ENCODE peak calls at places on chromosomes 13 and 19, in four cellular contexts. G is GM20000, B is coronary artery, H is heart right ventricle. E is an unnamed sample.
A peak's percentile ranks its signal among the peaks of the same experiment; 100 is the strongest.

GRCh38 chr19:709196-709964 is 645 bp downstream of the PALM start:
- DNase-seq in G (no peak), B (no peak), H (no peak), E (no peak)

GRCh38 chr19:33413426-33413725 is 39.9 kb downstream of the CEBPG start:
- DNase-seq in G (no peak), B (no peak), H (no peak), E (no peak)

GRCh38 chr19:7947939-7948338 is 4.5 kb upstream of the TIMM44 start:
- DNase-seq in G (no peak), B (no peak), H (no peak), E (no peak)

GRCh38 chr13:41694902-41695301 is 237.6 kb downstream of the RGCC start:
- DNase-seq in G (peak; percentile 24), B (peak; percentile 79), H (peak; percentile 80), E (no peak)

GRCh38 chr13:73740681-73741080 is 393.5 kb downstream of the KLF12 start:
- DNase-seq in G (no peak), B (no peak), H (peak; percentile 13), E (no peak)

GRCh38 chr13:110336108-110336507 is 29.0 kb downstream of the COL4A2 start:
- DNase-seq in G (no peak), B (no peak), H (no peak), E (no peak)

GRCh38 chr13:93037780-93038179 is 188.8 kb upstream of the GPC6 start:
- DNase-seq in G (no peak), B (no peak), H (no peak), E (no peak)

GRCh38 chr13:91406619-91407018 is 8.2 kb downstream of the GPC5 start:
- DNase-seq in G (peak; percentile 43), B (no peak), H (no peak), E (peak; percentile 47)

GRCh38 chr19:46608581-46609345 is 7.6 kb downstream of the CALM3 start:
- DNase-seq in G (peak; percentile 2), B (no peak), H (no peak), E (peak; percentile 6)

GRCh38 chr19:18470153-18470552 is 32.2 kb upstream of the ISYNA1 start:
- DNase-seq in G (peak; percentile 48), B (no peak), H (no peak), E (peak; percentile 63)

GRCh38 chr19:16889883-16890460 is 1.2 kb downstream of the F2RL3 start:
- DNase-seq in G (no peak), B (no peak), H (no peak), E (no peak)

GRCh38 chr13:32426191-32426980 is 1.5 kb downstream of the N4BP2L1 start:
- DNase-seq in G (peak; percentile 77), B (no peak), H (no peak), E (peak; percentile 76)

GRCh38 chr19:38209671-38210457 is 14.2 kb downstream of the DPF1 start:
- DNase-seq in G (no peak), B (no peak), H (peak; percentile 75), E (no peak)

GRCh38 chr13:46405457-46405856 is 18.4 kb upstream of the RUBCNL start:
- DNase-seq in G (no peak), B (no peak), H (no peak), E (peak; percentile 0)

GRCh38 chr13:46402178-46402577 is 15.1 kb upstream of the RUBCNL start:
- DNase-seq in G (no peak), B (no peak), H (no peak), E (no peak)

GRCh38 chr13:46404732-46405097 is 17.7 kb upstream of the RUBCNL start:
- DNase-seq in G (no peak), B (no peak), H (no peak), E (no peak)

GRCh38 chr13:46401432-46401831 is 14.4 kb upstream of the RUBCNL start:
- DNase-seq in G (no peak), B (no peak), H (no peak), E (no peak)

GRCh38 chr13:46403851-46404731 is 17.0 kb upstream of the RUBCNL start:
- DNase-seq in G (no peak), B (no peak), H (no peak), E (peak; percentile 1)
- TF ChIP-seq CTCF in G (no peak), B (no peak), H (no peak), E (no peak)

GRCh38 chr19:35741216-35741541 is 1.1 kb downstream of the IGFLR1 start:
- DNase-seq in G (no peak), B (no peak), H (no peak), E (no peak)
- TF ChIP-seq CTCF in G (no peak), B (no peak), H (no peak), E (no peak)

GRCh38 chr19:2524840-2525723 is 49.2 kb downstream of the GADD45B start:
- DNase-seq in G (no peak), B (no peak), H (no peak), E (no peak)

GRCh38 chr19:2524361-2524839 is 48.5 kb downstream of the GADD45B start:
- DNase-seq in G (no peak), B (no peak), H (no peak), E (no peak)

GRCh38 chr19:2527171-2527570 is 51.2 kb downstream of the GADD45B start:
- DNase-seq in G (no peak), B (no peak), H (no peak), E (no peak)

GRCh38 chr19:2527716-2528115 is 51.8 kb downstream of the GADD45B start:
- DNase-seq in G (no peak), B (no peak), H (no peak), E (no peak)

GRCh38 chr19:2523630-2524311 is 47.8 kb downstream of the GADD45B start:
- DNase-seq in G (no peak), B (no peak), H (no peak), E (no peak)
- TF ChIP-seq CTCF in G (no peak), B (no peak), H (no peak), E (no peak)

DNA sequence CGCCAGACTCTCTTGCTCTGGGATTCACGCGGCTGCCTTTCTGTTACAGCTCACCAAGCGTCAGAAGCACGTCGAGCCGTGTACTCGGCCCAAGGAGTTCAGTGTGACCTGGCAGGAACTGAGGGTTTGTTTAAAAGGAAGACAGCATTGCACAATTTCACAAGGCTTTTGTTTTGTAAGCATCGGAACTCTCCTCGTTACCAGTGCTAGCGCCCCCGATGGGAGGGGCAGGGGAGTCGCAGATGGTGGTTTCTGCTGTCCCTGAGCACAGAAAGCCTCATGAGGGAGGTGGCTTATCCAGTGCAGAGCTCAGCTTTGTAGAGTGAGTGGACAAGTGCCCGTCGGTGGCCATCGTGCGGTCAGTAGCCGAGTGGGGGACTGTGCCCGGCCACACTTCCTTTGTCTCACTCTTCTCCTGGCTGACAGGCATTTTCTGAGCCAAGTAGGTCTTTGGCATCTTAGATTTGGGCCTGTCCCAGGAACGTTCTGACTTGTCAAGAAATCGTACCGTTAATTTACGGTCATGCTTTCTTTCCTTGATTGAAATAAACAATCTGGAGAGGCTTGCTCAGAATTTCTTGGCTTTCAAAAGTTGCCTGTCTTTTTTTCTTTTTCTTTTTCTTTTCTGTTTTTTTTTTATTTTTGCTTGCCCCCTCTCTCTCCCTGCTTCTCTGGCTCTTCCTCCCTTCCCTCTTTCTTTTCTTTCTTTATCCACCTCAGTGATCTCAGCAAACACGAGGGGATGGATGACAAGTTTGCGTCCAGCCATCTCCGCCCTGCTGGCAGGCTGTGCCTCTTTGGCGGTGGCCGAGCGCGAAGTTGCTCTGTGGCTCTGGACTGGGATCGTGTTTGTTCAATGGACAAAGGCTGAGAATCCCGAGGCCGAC is 7.7 kb downstream of the KDM4B start:
- DNase-seq in G (peak; percentile 64), B (peak; percentile 83), H (peak; percentile 57), E (no peak)
- TF ChIP-seq CTCF in G (peak; percentile 26), B (no peak), H (peak; percentile 58), E (peak; percentile 4)

DNA sequence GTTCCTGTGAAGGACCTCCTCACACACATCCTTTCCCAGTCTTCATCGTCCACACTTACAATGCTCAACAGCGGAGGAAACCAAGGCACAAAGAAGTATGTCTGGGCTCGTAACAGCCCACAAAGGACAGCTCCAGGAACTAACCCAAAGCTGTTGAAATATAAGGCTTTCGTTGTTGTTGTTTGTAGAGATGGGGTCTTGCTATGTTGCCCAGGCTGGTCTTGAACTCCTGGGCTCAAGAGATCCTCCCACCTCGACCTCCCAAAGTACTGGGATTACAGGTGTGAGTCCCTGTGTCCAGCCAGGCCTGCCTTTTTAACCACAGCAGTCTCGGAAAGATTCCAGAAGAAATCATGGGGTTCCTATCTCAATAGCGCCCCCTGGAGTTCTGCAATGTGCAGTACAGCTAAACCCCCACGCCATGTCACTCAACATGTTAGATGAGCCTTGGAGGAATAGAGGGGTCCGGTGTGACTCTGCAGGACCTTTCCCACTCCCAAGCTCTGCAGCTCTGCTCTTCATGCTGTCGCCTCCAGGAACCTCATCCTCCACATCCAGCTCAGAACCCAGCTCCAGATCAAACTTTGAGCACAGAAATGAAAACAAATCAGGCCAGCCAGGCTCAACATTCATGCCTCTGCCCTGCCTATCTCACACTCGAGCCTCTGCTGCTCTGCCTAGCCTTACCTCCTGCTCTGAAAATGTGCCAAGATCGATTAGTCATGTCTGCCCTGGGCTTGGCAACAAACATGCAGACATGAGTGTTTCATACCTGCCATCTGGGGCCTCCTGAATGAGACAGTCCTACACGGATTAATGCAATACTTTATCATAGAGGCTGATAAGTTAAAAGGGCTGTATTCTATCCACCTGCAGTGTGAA is 7.5 kb downstream of the PLA2G4C start:
- DNase-seq in G (peak; percentile 60), B (no peak), H (no peak), E (peak; percentile 69)
- TF ChIP-seq CTCF in G (peak; percentile 28), B (no peak), H (peak; percentile 67), E (peak; percentile 67)

GRCh38 chr19:2337329-2337707 is 8.8 kb downstream of the SPPL2B start:
- DNase-seq in G (no peak), B (no peak), H (no peak), E (no peak)
- TF ChIP-seq CTCF in G (no peak), B (no peak), H (no peak), E (no peak)

GRCh38 chr13:112942689-112943308 is 26.2 kb upstream of the MCF2L start:
- DNase-seq in G (peak; percentile 96), B (peak; percentile 90), H (peak; percentile 97), E (peak; percentile 95)
- TF ChIP-seq CTCF in G (peak; percentile 95), B (peak; percentile 82), H (peak; percentile 96), E (peak; percentile 96)

GRCh38 chr13:39575641-39576238 is 27.3 kb downstream of the LHFPL6 start:
- DNase-seq in G (no peak), B (no peak), H (no peak), E (no peak)
- TF ChIP-seq CTCF in G (no peak), B (no peak), H (no peak), E (no peak)

DNA sequence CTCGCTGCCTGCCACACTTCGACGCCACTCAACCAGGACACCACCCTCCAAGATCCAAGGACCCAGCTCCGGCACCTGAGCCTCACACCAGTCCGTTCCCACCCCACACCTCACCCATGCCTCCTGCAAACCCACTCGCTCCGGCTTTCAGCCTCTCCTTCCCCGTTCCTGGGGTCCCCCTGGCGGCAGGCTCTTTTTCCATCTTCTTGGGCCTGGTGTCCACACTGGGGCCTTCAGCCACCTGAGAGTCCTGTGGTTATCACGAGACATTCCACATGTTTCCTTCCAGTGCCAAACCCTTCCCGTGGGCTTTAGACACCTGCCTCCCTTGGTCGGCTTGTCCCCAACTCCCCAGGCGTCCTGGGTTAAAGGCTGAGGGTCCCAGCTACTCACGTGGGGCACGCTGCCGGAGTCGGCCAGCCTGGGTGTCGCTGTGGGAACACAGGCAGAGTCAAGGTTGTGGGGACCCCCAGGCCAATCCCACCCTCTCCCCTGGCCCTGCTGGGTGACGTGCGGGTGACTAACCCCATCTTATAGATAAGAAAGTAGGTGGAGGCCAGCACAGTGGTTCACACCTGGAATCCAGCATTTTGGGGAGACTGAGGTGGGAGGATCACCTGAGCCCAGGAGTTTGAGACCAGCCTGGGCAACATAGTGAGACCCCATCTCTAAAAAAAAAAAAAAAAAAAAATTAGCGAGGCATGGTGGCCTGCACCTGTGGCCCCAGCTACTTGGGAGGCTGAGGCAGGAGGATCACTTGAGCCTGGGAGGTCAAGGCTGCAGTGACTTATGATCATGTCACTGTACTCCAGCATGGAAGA is 2.0 kb downstream of the JSRP1 start:
- DNase-seq in G (no peak), B (no peak), H (no peak), E (no peak)
- TF ChIP-seq CTCF in G (no peak), B (no peak), H (peak; percentile 28), E (no peak)

E was measured in GM13977.